ENCODE peak calls at places on chromosomes 3 and 15, in five cellular contexts. H is AG04450, O is esophagus muscularis mucosa, Z is upper lobe of right lung, P is mammary epithelial cell. S is an unnamed sample. For H3K9me3, the result is how much of the 10 kb centered on the place peaks cover.

GRCh38 chr3:123406598-123406997 is 42.3 kb downstream of the ADCY5 start:
- DNase-seq in Z (peak), O (no peak), P (no peak), H (no peak), S (no peak)

GRCh38 chr3:52446631-52447511 is 2.0 kb upstream of the SEMA3G start:
- DNase-seq in O (peak), H (no peak), P (peak), Z (peak), S (peak)

GRCh38 chr15:59160880-59161593 is 45.6 kb upstream of the LDHAL6B start:
- DNase-seq in H (no peak), O (no peak), Z (no peak), P (no peak), S (no peak)

GRCh38 chr3:197950661-197951029 is 655 bp downstream of the RPL35A start:
- DNase-seq in H (no peak), Z (no peak), P (no peak), O (no peak), S (no peak)

GRCh38 chr3:139302084-139302800 is 41.6 kb upstream of the MRPS22 start:
- DNase-seq in O (no peak), H (peak), P (peak), Z (no peak), S (peak)

GRCh38 chr3:55692958-55693558 is 206.0 kb upstream of the WNT5A start:
- DNase-seq in H (no peak), Z (no peak), O (no peak), P (no peak), S (peak)

GRCh38 chr3:176275538-176275937 is 921.7 kb downstream of the TBL1XR1 start:
- DNase-seq in H (no peak), O (no peak), P (no peak), Z (no peak), S (no peak)

GRCh38 chr3:98188553-98188952 is 22.1 kb downstream of the OR5H15 start:
- DNase-seq in H (no peak), Z (no peak), O (no peak), P (peak), S (no peak)

GRCh38 chr3:193530231-193531165 is 24.2 kb downstream of the ATP13A4 start:
- DNase-seq in P (no peak), H (no peak), O (no peak), Z (no peak), S (no peak)

GRCh38 chr3:158961911-158962310 is 160.1 kb downstream of the MFSD1 start:
- DNase-seq in P (peak), Z (no peak), O (no peak), H (no peak), S (no peak)

GRCh38 chr3:56154297-56154696 is 314.0 kb downstream of the ERC2 start:
- DNase-seq in Z (no peak), H (no peak), P (peak), O (no peak), S (peak)

GRCh38 chr15:51536965-51537574 is 85.5 kb downstream of the DMXL2 start:
- DNase-seq in O (no peak), H (no peak), Z (no peak), P (no peak), S (no peak)

GRCh38 chr3:158725348-158725966 is 6.8 kb downstream of the RARRES1 start:
- DNase-seq in P (peak), Z (no peak), O (no peak), H (peak), S (peak)

GRCh38 chr3:108410531-108410984 is 99.8 kb downstream of the MYH15 start:
- DNase-seq in Z (peak), O (no peak), P (no peak), H (no peak), S (no peak)

GRCh38 chr15:60539881-60540613 is 61.1 kb upstream of the ICE2 start:
- DNase-seq in O (no peak), P (no peak), H (no peak), Z (no peak), S (no peak)

GRCh38 chr3:197891-198491 is 1.4 kb downstream of the CHL1 start:
- DNase-seq in O (no peak), H (no peak), Z (peak), P (no peak), S (no peak)

GRCh38 chr3:133880886-133881455 is 14.7 kb downstream of the RAB6B start:
- DNase-seq in P (no peak), Z (peak), O (no peak), H (no peak), S (no peak)

GRCh38 chr3:65953301-65953812 is 85.4 kb downstream of the MAGI1 start:
- DNase-seq in Z (peak), H (no peak), P (peak), O (no peak), S (no peak)
- H3K4me3 ChIP-seq in Z (no peak), H (no peak), P (no peak), O (no peak), S (no peak)

DNA sequence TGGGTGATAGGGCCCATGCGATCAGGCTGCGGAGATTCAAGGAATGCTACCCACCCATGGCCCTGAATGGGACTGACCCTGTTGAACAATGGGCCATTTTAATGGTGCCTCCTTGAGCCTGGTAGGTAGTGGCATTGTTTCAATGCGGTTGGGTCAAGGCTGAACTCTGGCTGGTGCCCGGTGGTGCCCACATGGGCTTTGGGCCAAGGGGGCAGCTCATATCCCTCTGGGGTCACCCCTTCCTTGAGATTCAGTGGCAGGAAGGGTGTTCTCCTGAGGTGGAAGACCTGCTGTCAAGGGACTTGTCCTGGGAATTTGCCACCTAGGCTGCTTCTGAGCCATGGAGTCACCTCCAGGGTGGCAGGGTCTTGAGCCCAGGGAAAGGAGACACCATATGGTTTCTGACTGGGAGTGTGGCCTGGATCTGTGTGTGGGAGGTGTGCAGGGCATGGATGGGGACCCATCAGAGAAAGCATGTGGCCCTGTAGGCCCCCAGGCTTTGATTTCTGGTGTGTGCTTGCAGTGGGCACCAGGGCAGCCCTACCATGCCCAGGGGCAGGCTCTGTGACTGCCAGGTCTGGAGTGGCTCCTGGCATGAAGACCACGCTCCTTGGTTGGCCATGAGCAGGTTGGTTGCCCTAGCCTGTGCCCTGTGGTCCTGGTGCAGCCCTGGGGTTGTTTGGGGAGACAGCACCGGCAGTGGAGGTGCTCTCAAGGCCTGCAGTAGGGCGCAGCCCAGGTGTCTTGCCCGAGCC is 199.9 kb downstream of the UBE3A start:
- DNase-seq in P (no peak), O (no peak), Z (peak), H (no peak), S (no peak)
- H3K9me3 ChIP-seq in P (half or more), O (under half), Z (under half), H (half or more), S (under half)

GRCh38 chr3:192170659-192171058 is 556.7 kb downstream of the FGF12 start:
- DNase-seq in O (no peak), H (no peak), Z (no peak), P (peak), S (no peak)

GRCh38 chr3:192169332-192169915 is 557.9 kb downstream of the FGF12 start:
- DNase-seq in P (no peak), O (no peak), Z (no peak), H (no peak), S (no peak)

GRCh38 chr3:192168202-192168601 is 559.1 kb downstream of the FGF12 start:
- DNase-seq in P (no peak), Z (no peak), H (no peak), O (no peak), S (no peak)

GRCh38 chr3:192171213-192171612 is 556.1 kb downstream of the FGF12 start:
- DNase-seq in O (no peak), P (no peak), H (no peak), Z (no peak), S (no peak)

DNA sequence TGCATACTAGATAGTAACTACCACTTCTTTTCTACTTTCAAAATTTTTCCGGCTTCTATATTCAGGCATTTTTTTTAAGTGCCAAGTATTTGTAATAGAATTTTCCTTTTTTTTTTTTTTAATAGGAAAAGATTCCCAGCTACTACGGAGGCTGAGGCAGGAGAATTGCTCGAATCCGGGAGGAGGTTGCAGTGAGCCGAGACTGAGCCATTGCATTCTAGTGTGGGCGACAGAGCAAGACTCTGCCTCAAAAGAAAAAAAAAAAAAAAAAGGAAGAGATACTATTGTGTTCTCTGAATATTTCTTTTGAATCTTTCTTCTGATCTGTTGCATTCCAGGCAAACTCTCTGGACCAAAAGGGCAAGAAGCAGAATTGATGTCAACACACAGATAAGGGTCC is 557.3 kb downstream of the FGF12 start:
- DNase-seq in H (no peak), P (no peak), Z (no peak), O (no peak), S (no peak)
- H3K4me3 ChIP-seq in H (no peak), P (no peak), Z (no peak), O (no peak), S (no peak)

DNA sequence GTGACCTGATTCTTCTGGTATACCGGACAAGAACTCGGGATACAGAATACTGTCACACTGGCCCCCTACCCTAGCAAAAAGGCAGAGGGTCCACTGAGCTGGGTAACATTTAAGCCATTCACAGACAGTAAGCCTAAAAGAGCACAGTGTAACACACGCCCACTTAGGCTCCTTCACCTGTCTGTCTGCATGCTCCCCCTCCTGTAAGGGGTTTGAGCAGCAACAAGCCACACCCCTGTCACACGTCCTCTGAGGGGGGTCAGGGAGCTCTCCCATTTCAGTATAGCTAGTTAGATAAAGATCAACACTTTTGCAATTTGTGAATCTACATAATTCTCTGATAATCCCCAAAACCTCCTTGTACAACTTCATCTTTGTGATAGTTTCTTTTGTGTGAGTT is 586.3 kb upstream of the LMCD1 start:
- DNase-seq in H (no peak), Z (no peak), O (no peak), P (no peak), S (no peak)
- H3K9me3 ChIP-seq in H (under half), Z (under half), O (under half), P (under half), S (under half)

GRCh38 chr3:131047582-131047981 is 20.9 kb downstream of the NEK11 start:
- DNase-seq in O (no peak), Z (no peak), P (no peak), H (no peak), S (no peak)
- H3K4me3 ChIP-seq in O (no peak), Z (no peak), P (no peak), H (no peak), S (no peak)

DNA sequence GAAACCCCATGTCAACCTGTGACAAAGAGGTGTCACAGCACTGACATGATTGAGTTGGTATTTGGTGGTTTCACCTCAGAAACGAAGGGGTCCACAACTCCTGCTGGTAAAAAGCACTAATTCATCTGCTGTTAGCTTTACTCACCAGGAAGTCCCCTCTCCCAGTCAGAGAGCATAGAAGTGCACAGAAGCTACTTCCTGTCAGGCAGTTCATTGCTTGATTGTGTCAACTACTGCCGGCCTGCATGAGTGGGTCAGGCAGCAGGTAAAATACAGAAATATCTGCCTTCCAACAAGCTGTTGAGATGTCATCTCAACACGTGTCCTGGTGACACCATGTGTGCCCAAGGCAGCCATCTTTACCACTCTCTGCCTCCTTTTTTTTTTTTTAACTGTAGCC is 596.6 kb upstream of the NR2F2 start:
- DNase-seq in O (no peak), Z (no peak), P (no peak), H (no peak), S (no peak)
- H3K9me3 ChIP-seq in O (under half), Z (under half), P (under half), H (under half), S (under half)

GRCh38 chr3:66344391-66344811 is 123.6 kb downstream of the SLC25A26 start:
- DNase-seq in O (no peak), Z (no peak), H (no peak), P (no peak), S (no peak)
- H3K4me3 ChIP-seq in O (no peak), Z (no peak), H (no peak), P (no peak), S (no peak)

GRCh38 chr3:112871735-112872134 is 25.1 kb upstream of the CD200R1L start:
- DNase-seq in P (no peak), O (no peak), Z (no peak), H (no peak), S (no peak)
- H3K9me3 ChIP-seq in P (under half), O (under half), Z (under half), H (under half), S (under half)